ENCODE peak calls at places on chromosome 19, in nine cellular contexts. B is neural progenitor cell; L is stimulated activated CD4-positive, alpha-beta T cell treated with anti-CD3 and anti-CD28 coated beads, TNF-alpha, amount 100 ng/mL, for 24 hours; G is esophagus squamous epithelium; N is ELF-1; U is ascending aorta; W is NCI-H2081; C is astrocyte of the hippocampus; I is GM23338. X is an unnamed sample.

GRCh38 chr19:21023901-21024300 is 3.4 kb downstream of the ZNF430 start:
- DNase-seq in B (no peak), L (no peak), G (no peak), N (no peak), U (no peak), W (no peak), C (peak; percentile 21), I (no peak), X (no peak)

GRCh38 chr19:4851551-4852290 is 15.7 kb downstream of the PLIN3 start:
- DNase-seq in B (peak; percentile 71), L (peak; percentile 67), G (no peak), N (peak; percentile 92), U (no peak), W (no peak), C (peak; percentile 81), I (peak; percentile 85), X (peak; percentile 46)

GRCh38 chr19:54335979-54336892 is 2.7 kb downstream of the LILRA4 start:
- DNase-seq in B (no peak), L (no peak), G (no peak), N (no peak), U (no peak), W (no peak), C (no peak), I (no peak), X (no peak)

GRCh38 chr19:41866284-41866683 is 6.2 kb downstream of the RPS19 start:
- DNase-seq in B (no peak), L (no peak), G (no peak), N (peak; percentile 49), U (no peak), W (no peak), C (no peak), I (no peak), X (no peak)

GRCh38 chr19:35301961-35302360 is 10.0 kb downstream of the MAG start:
- DNase-seq in B (no peak), L (no peak), G (no peak), N (no peak), U (no peak), W (no peak), C (no peak), I (no peak), X (no peak)

GRCh38 chr19:29896790-29897189 is 45.2 kb upstream of the URI1 start:
- DNase-seq in B (no peak), L (no peak), G (no peak), N (no peak), U (no peak), W (no peak), C (no peak), I (no peak), X (no peak)

GRCh38 chr19:17488593-17489391 is 18.5 kb downstream of the SLC27A1 start:
- DNase-seq in B (peak; percentile 96), L (peak; percentile 40), G (no peak), N (peak; percentile 93), U (no peak), W (peak; percentile 40), C (peak; percentile 46), I (peak; percentile 99), X (no peak)

GRCh38 chr19:4089400-4089908 is 22.8 kb upstream of the ZBTB7A start:
- DNase-seq in B (no peak), L (no peak), G (no peak), N (no peak), U (no peak), W (no peak), C (no peak), I (peak; percentile 36), X (no peak)

GRCh38 chr19:48644839-48645651 is 942 bp downstream of the CA11 start:
- DNase-seq in B (peak; percentile 90), L (peak; percentile 62), G (no peak), N (peak; percentile 85), U (no peak), W (peak; percentile 61), C (peak; percentile 81), I (peak; percentile 92), X (peak; percentile 62)

GRCh38 chr19:2070436-2070827 is 19.4 kb upstream of the MKNK2 start:
- DNase-seq in B (no peak), L (no peak), G (no peak), N (no peak), U (no peak), W (no peak), C (no peak), I (no peak), X (no peak)

GRCh38 chr19:43639507-43640423 is at the start of gene CADM4:
- DNase-seq in B (peak; percentile 78), L (peak; percentile 1), G (no peak), N (no peak), U (no peak), W (peak; percentile 23), C (peak; percentile 46), I (peak; percentile 57), X (peak; percentile 73)

GRCh38 chr19:7257148-7258041 is 36.8 kb downstream of the INSR start:
- DNase-seq in B (no peak), L (no peak), G (no peak), N (peak; percentile 61), U (no peak), W (no peak), C (peak; percentile 77), I (no peak), X (peak; percentile 28)

GRCh38 chr19:15124572-15125231 is 17.5 kb downstream of the SYDE1 start:
- DNase-seq in B (no peak), L (no peak), G (no peak), N (no peak), U (no peak), W (no peak), C (peak; percentile 29), I (peak; percentile 87), X (peak; percentile 47)

GRCh38 chr19:580274-580835 is 8.0 kb downstream of the BSG start:
- DNase-seq in B (no peak), L (no peak), G (no peak), N (no peak), U (no peak), W (no peak), C (no peak), I (no peak), X (no peak)

GRCh38 chr19:14542721-14543328 is 13.4 kb downstream of the TECR start:
- DNase-seq in B (no peak), L (no peak), G (no peak), N (no peak), U (no peak), W (no peak), C (no peak), I (no peak), X (no peak)

GRCh38 chr19:48391100-48392005 is at the start of gene KDELR1:
- DNase-seq in B (peak; percentile 84), L (peak; percentile 45), G (no peak), N (peak; percentile 90), U (no peak), W (peak; percentile 57), C (peak; percentile 90), I (peak; percentile 76), X (peak; percentile 84)

X was measured in caudate nucleus.